ENCODE peak calls at places on chromosomes 4 and X, in ten cellular contexts. One of them, this sample, is unnamed.

GRCh38 chr4:85684676-85685075 is 209.7 kb downstream of the ARHGAP24 start:
- DNase-seq in HCT116: no peak
- DNase-seq in retinal pigment epithelial cell: no peak
- DNase-seq in GM13976: no peak
- DNase-seq in nephron progenitor cell: no peak
- DNase-seq in activated CD4-positive, alpha-beta memory T cell treated with anti-CD3 and anti-CD28 coated beads for 36 hours: no peak
- DNase-seq in IMR-90: no peak
- DNase-seq in hepatocyte: no peak
- DNase-seq in DMS79: no peak
- DNase-seq in PC-3: no peak
- DNase-seq in this sample: no peak

GRCh38 chrX:136189222-136189621 is 41.9 kb downstream of the FHL1 start:
- DNase-seq in GM13976: no peak
- DNase-seq in retinal pigment epithelial cell: no peak
- DNase-seq in nephron progenitor cell: no peak
- DNase-seq in activated CD4-positive, alpha-beta memory T cell treated with anti-CD3 and anti-CD28 coated beads for 36 hours: no peak
- DNase-seq in hepatocyte: no peak
- DNase-seq in DMS79: no peak
- DNase-seq in PC-3: no peak
- DNase-seq in HCT116: no peak
- DNase-seq in IMR-90: no peak
- DNase-seq in this sample: no peak

GRCh38 chr4:11773798-11774197 is 345.1 kb upstream of the HS3ST1 start:
- DNase-seq in PC-3: no peak
- DNase-seq in GM13976: no peak
- DNase-seq in DMS79: no peak
- DNase-seq in HCT116: no peak
- DNase-seq in activated CD4-positive, alpha-beta memory T cell treated with anti-CD3 and anti-CD28 coated beads for 36 hours: no peak
- DNase-seq in nephron progenitor cell: no peak
- DNase-seq in IMR-90: no peak
- DNase-seq in retinal pigment epithelial cell: no peak
- DNase-seq in hepatocyte: no peak
- DNase-seq in this sample: no peak

GRCh38 chr4:89056953-89057398 is at the start of gene FAM13A:
- DNase-seq in nephron progenitor cell: peak
- DNase-seq in HCT116: peak
- DNase-seq in DMS79: peak
- DNase-seq in retinal pigment epithelial cell: peak
- DNase-seq in IMR-90: peak
- DNase-seq in activated CD4-positive, alpha-beta memory T cell treated with anti-CD3 and anti-CD28 coated beads for 36 hours: no peak
- DNase-seq in PC-3: peak
- DNase-seq in GM13976: no peak
- DNase-seq in hepatocyte: peak
- DNase-seq in this sample: peak

GRCh38 chr4:37693450-37694190 is 7.4 kb upstream of the RELL1 start:
- DNase-seq in DMS79: no peak
- DNase-seq in IMR-90: peak
- DNase-seq in activated CD4-positive, alpha-beta memory T cell treated with anti-CD3 and anti-CD28 coated beads for 36 hours: no peak
- DNase-seq in GM13976: no peak
- DNase-seq in nephron progenitor cell: no peak
- DNase-seq in retinal pigment epithelial cell: peak
- DNase-seq in hepatocyte: no peak
- DNase-seq in PC-3: peak
- DNase-seq in HCT116: no peak
- DNase-seq in this sample: no peak

GRCh38 chrX:120304241-120304640 is 7.0 kb downstream of the TMEM255A start:
- DNase-seq in DMS79: no peak
- DNase-seq in hepatocyte: peak
- DNase-seq in PC-3: no peak
- DNase-seq in IMR-90: no peak
- DNase-seq in GM13976: no peak
- DNase-seq in HCT116: no peak
- DNase-seq in retinal pigment epithelial cell: no peak
- DNase-seq in nephron progenitor cell: no peak
- DNase-seq in activated CD4-positive, alpha-beta memory T cell treated with anti-CD3 and anti-CD28 coated beads for 36 hours: no peak
- DNase-seq in this sample: no peak

GRCh38 chr4:183987987-183988392 is 82.9 kb downstream of the STOX2 start:
- DNase-seq in activated CD4-positive, alpha-beta memory T cell treated with anti-CD3 and anti-CD28 coated beads for 36 hours: peak
- DNase-seq in nephron progenitor cell: peak
- DNase-seq in HCT116: peak
- DNase-seq in IMR-90: peak
- DNase-seq in hepatocyte: peak
- DNase-seq in DMS79: peak
- DNase-seq in GM13976: no peak
- DNase-seq in PC-3: peak
- DNase-seq in retinal pigment epithelial cell: peak
- DNase-seq in this sample: peak

GRCh38 chr4:183098080-183098722 is 856 bp upstream of the WWC2 start:
- DNase-seq in nephron progenitor cell: peak
- DNase-seq in retinal pigment epithelial cell: no peak
- DNase-seq in HCT116: no peak
- DNase-seq in GM13976: peak
- DNase-seq in hepatocyte: peak
- DNase-seq in PC-3: peak
- DNase-seq in DMS79: no peak
- DNase-seq in IMR-90: peak
- DNase-seq in activated CD4-positive, alpha-beta memory T cell treated with anti-CD3 and anti-CD28 coated beads for 36 hours: peak
- DNase-seq in this sample: peak

GRCh38 chrX:135973025-135973547 is 702 bp downstream of the MMGT1 start:
- DNase-seq in IMR-90: peak
- DNase-seq in DMS79: no peak
- DNase-seq in HCT116: no peak
- DNase-seq in activated CD4-positive, alpha-beta memory T cell treated with anti-CD3 and anti-CD28 coated beads for 36 hours: no peak
- DNase-seq in PC-3: peak
- DNase-seq in GM13976: no peak
- DNase-seq in hepatocyte: peak
- DNase-seq in retinal pigment epithelial cell: no peak
- DNase-seq in nephron progenitor cell: no peak
- DNase-seq in this sample: peak

GRCh38 chrX:2696698-2697215 is 5.7 kb downstream of the CD99 start:
- DNase-seq in DMS79: no peak
- DNase-seq in retinal pigment epithelial cell: no peak
- DNase-seq in GM13976: peak
- DNase-seq in activated CD4-positive, alpha-beta memory T cell treated with anti-CD3 and anti-CD28 coated beads for 36 hours: peak
- DNase-seq in IMR-90: peak
- DNase-seq in HCT116: no peak
- DNase-seq in hepatocyte: no peak
- DNase-seq in PC-3: peak
- DNase-seq in nephron progenitor cell: no peak
- DNase-seq in this sample: no peak

GRCh38 chr4:20418865-20419451 is 167.3 kb downstream of the SLIT2 start:
- DNase-seq in GM13976: peak
- DNase-seq in DMS79: no peak
- DNase-seq in hepatocyte: peak
- DNase-seq in nephron progenitor cell: no peak
- DNase-seq in activated CD4-positive, alpha-beta memory T cell treated with anti-CD3 and anti-CD28 coated beads for 36 hours: no peak
- DNase-seq in retinal pigment epithelial cell: no peak
- DNase-seq in PC-3: peak
- DNase-seq in HCT116: peak
- DNase-seq in IMR-90: peak
- DNase-seq in this sample: peak

GRCh38 chr4:89303177-89303576 is 4.4 kb downstream of the GPRIN3 start:
- DNase-seq in retinal pigment epithelial cell: no peak
- DNase-seq in hepatocyte: no peak
- DNase-seq in activated CD4-positive, alpha-beta memory T cell treated with anti-CD3 and anti-CD28 coated beads for 36 hours: peak
- DNase-seq in IMR-90: no peak
- DNase-seq in GM13976: no peak
- DNase-seq in PC-3: no peak
- DNase-seq in DMS79: no peak
- DNase-seq in nephron progenitor cell: no peak
- DNase-seq in HCT116: no peak
- DNase-seq in this sample: peak

GRCh38 chr4:30860983-30861382 is 140.8 kb downstream of the PCDH7 start:
- DNase-seq in activated CD4-positive, alpha-beta memory T cell treated with anti-CD3 and anti-CD28 coated beads for 36 hours: no peak
- DNase-seq in HCT116: peak
- DNase-seq in IMR-90: no peak
- DNase-seq in hepatocyte: peak
- DNase-seq in PC-3: peak
- DNase-seq in nephron progenitor cell: no peak
- DNase-seq in retinal pigment epithelial cell: no peak
- DNase-seq in GM13976: no peak
- DNase-seq in DMS79: no peak
- DNase-seq in this sample: peak

GRCh38 chr4:145613546-145614234 is 5.5 kb upstream of the MMAA start:
- DNase-seq in activated CD4-positive, alpha-beta memory T cell treated with anti-CD3 and anti-CD28 coated beads for 36 hours: no peak
- DNase-seq in nephron progenitor cell: no peak
- DNase-seq in GM13976: no peak
- DNase-seq in PC-3: no peak
- DNase-seq in DMS79: no peak
- DNase-seq in retinal pigment epithelial cell: no peak
- DNase-seq in IMR-90: no peak
- DNase-seq in HCT116: no peak
- DNase-seq in hepatocyte: no peak
- DNase-seq in this sample: no peak

GRCh38 chr4:27057662-27058061 is 197.0 kb downstream of the STIM2 start:
- DNase-seq in GM13976: no peak
- DNase-seq in activated CD4-positive, alpha-beta memory T cell treated with anti-CD3 and anti-CD28 coated beads for 36 hours: no peak
- DNase-seq in HCT116: no peak
- DNase-seq in retinal pigment epithelial cell: no peak
- DNase-seq in DMS79: no peak
- DNase-seq in nephron progenitor cell: no peak
- DNase-seq in hepatocyte: no peak
- DNase-seq in PC-3: no peak
- DNase-seq in IMR-90: no peak
- DNase-seq in this sample: no peak

GRCh38 chr4:119010909-119011606 is 122.4 kb downstream of the SYNPO2 start:
- DNase-seq in HCT116: no peak
- DNase-seq in PC-3: no peak
- DNase-seq in retinal pigment epithelial cell: no peak
- DNase-seq in activated CD4-positive, alpha-beta memory T cell treated with anti-CD3 and anti-CD28 coated beads for 36 hours: no peak
- DNase-seq in IMR-90: no peak
- DNase-seq in GM13976: no peak
- DNase-seq in DMS79: no peak
- DNase-seq in hepatocyte: no peak
- DNase-seq in nephron progenitor cell: no peak
- DNase-seq in this sample: no peak

GRCh38 chr4:38190717-38191178 is 230.6 kb downstream of the PTTG2 start:
- DNase-seq in IMR-90: peak
- DNase-seq in PC-3: peak
- DNase-seq in activated CD4-positive, alpha-beta memory T cell treated with anti-CD3 and anti-CD28 coated beads for 36 hours: no peak
- DNase-seq in retinal pigment epithelial cell: peak
- DNase-seq in GM13976: no peak
- DNase-seq in hepatocyte: no peak
- DNase-seq in HCT116: no peak
- DNase-seq in DMS79: no peak
- DNase-seq in nephron progenitor cell: peak
- DNase-seq in this sample: no peak

GRCh38 chr4:30380404-30380998 is 339.7 kb upstream of the PCDH7 start:
- DNase-seq in retinal pigment epithelial cell: peak
- DNase-seq in hepatocyte: peak
- DNase-seq in PC-3: peak
- DNase-seq in IMR-90: peak
- DNase-seq in activated CD4-positive, alpha-beta memory T cell treated with anti-CD3 and anti-CD28 coated beads for 36 hours: peak
- DNase-seq in DMS79: no peak
- DNase-seq in HCT116: peak
- DNase-seq in GM13976: peak
- DNase-seq in nephron progenitor cell: peak
- DNase-seq in this sample: peak

GRCh38 chrX:13110427-13111324 is 66.3 kb upstream of the FAM9C start:
- DNase-seq in hepatocyte: peak
- DNase-seq in IMR-90: peak
- DNase-seq in HCT116: peak
- DNase-seq in nephron progenitor cell: no peak
- DNase-seq in DMS79: no peak
- DNase-seq in activated CD4-positive, alpha-beta memory T cell treated with anti-CD3 and anti-CD28 coated beads for 36 hours: no peak
- DNase-seq in PC-3: peak
- DNase-seq in GM13976: no peak
- DNase-seq in retinal pigment epithelial cell: peak
- DNase-seq in this sample: peak

GRCh38 chr4:145808021-145808650 is 128.2 kb downstream of the C4orf51 start:
- DNase-seq in hepatocyte: peak
- DNase-seq in retinal pigment epithelial cell: peak
- DNase-seq in activated CD4-positive, alpha-beta memory T cell treated with anti-CD3 and anti-CD28 coated beads for 36 hours: peak
- DNase-seq in GM13976: peak
- DNase-seq in HCT116: peak
- DNase-seq in nephron progenitor cell: no peak
- DNase-seq in DMS79: no peak
- DNase-seq in IMR-90: peak
- DNase-seq in PC-3: peak
- DNase-seq in this sample: peak

GRCh38 chr4:92101609-92102231 is 202.0 kb upstream of the GRID2 start:
- DNase-seq in activated CD4-positive, alpha-beta memory T cell treated with anti-CD3 and anti-CD28 coated beads for 36 hours: no peak
- DNase-seq in DMS79: no peak
- DNase-seq in retinal pigment epithelial cell: peak
- DNase-seq in GM13976: no peak
- DNase-seq in PC-3: peak
- DNase-seq in hepatocyte: no peak
- DNase-seq in HCT116: no peak
- DNase-seq in nephron progenitor cell: no peak
- DNase-seq in IMR-90: peak
- DNase-seq in this sample: no peak

GRCh38 chrX:121103381-121103780 is 56.0 kb downstream of the GLUD2 start:
- DNase-seq in nephron progenitor cell: no peak
- DNase-seq in GM13976: no peak
- DNase-seq in IMR-90: no peak
- DNase-seq in HCT116: no peak
- DNase-seq in retinal pigment epithelial cell: no peak
- DNase-seq in activated CD4-positive, alpha-beta memory T cell treated with anti-CD3 and anti-CD28 coated beads for 36 hours: no peak
- DNase-seq in PC-3: peak
- DNase-seq in hepatocyte: no peak
- DNase-seq in DMS79: no peak
- DNase-seq in this sample: no peak

GRCh38 chr4:76626686-76627465 is 191.8 kb downstream of the SHROOM3 start:
- DNase-seq in nephron progenitor cell: no peak
- DNase-seq in PC-3: peak
- DNase-seq in GM13976: no peak
- DNase-seq in activated CD4-positive, alpha-beta memory T cell treated with anti-CD3 and anti-CD28 coated beads for 36 hours: no peak
- DNase-seq in HCT116: no peak
- DNase-seq in hepatocyte: no peak
- DNase-seq in retinal pigment epithelial cell: no peak
- DNase-seq in DMS79: no peak
- DNase-seq in IMR-90: peak
- DNase-seq in this sample: no peak

GRCh38 chr4:150136481-150136880 is 58.2 kb downstream of the DCLK2 start:
- DNase-seq in GM13976: no peak
- DNase-seq in HCT116: no peak
- DNase-seq in retinal pigment epithelial cell: no peak
- DNase-seq in IMR-90: peak
- DNase-seq in DMS79: no peak
- DNase-seq in PC-3: no peak
- DNase-seq in activated CD4-positive, alpha-beta memory T cell treated with anti-CD3 and anti-CD28 coated beads for 36 hours: no peak
- DNase-seq in hepatocyte: no peak
- DNase-seq in nephron progenitor cell: no peak
- DNase-seq in this sample: no peak

GRCh38 chr4:133154725-133155124 is 5.6 kb downstream of the PCDH10 start:
- DNase-seq in GM13976: peak
- DNase-seq in DMS79: no peak
- DNase-seq in retinal pigment epithelial cell: no peak
- DNase-seq in hepatocyte: peak
- DNase-seq in IMR-90: peak
- DNase-seq in PC-3: peak
- DNase-seq in activated CD4-positive, alpha-beta memory T cell treated with anti-CD3 and anti-CD28 coated beads for 36 hours: no peak
- DNase-seq in nephron progenitor cell: peak
- DNase-seq in HCT116: peak
- DNase-seq in this sample: peak

GRCh38 chr4:118825799-118826198 is 10.1 kb downstream of the SEC24D start:
- DNase-seq in GM13976: no peak
- DNase-seq in HCT116: no peak
- DNase-seq in PC-3: no peak
- DNase-seq in activated CD4-positive, alpha-beta memory T cell treated with anti-CD3 and anti-CD28 coated beads for 36 hours: no peak
- DNase-seq in hepatocyte: no peak
- DNase-seq in nephron progenitor cell: no peak
- DNase-seq in DMS79: no peak
- DNase-seq in IMR-90: no peak
- DNase-seq in retinal pigment epithelial cell: no peak
- DNase-seq in this sample: no peak

GRCh38 chr4:86935833-86936721 is 1.3 kb downstream of the AFF1 start:
- DNase-seq in activated CD4-positive, alpha-beta memory T cell treated with anti-CD3 and anti-CD28 coated beads for 36 hours: peak
- DNase-seq in nephron progenitor cell: peak
- DNase-seq in HCT116: peak
- DNase-seq in retinal pigment epithelial cell: no peak
- DNase-seq in DMS79: no peak
- DNase-seq in IMR-90: peak
- DNase-seq in PC-3: peak
- DNase-seq in hepatocyte: peak
- DNase-seq in GM13976: peak
- DNase-seq in this sample: peak

GRCh38 chr4:94214703-94215360 is 7.2 kb downstream of the SMARCAD1 start:
- DNase-seq in DMS79: no peak
- DNase-seq in retinal pigment epithelial cell: no peak
- DNase-seq in GM13976: no peak
- DNase-seq in hepatocyte: no peak
- DNase-seq in nephron progenitor cell: no peak
- DNase-seq in HCT116: no peak
- DNase-seq in PC-3: no peak
- DNase-seq in activated CD4-positive, alpha-beta memory T cell treated with anti-CD3 and anti-CD28 coated beads for 36 hours: no peak
- DNase-seq in IMR-90: no peak
- DNase-seq in this sample: no peak